ENCODE peak calls at places on chromosome 5, in four cellular contexts. One of them, this sample, is unnamed. For H3K4me1, the result is how much of the 10 kb centered on the place peaks cover.

GRCh38 chr5:107304671-107305070 is 366.1 kb downstream of the EFNA5 start:
- DNase-seq in HepG2: no peak
- DNase-seq in K562: no peak
- DNase-seq in HCT116: no peak
- DNase-seq in this sample: no peak

GRCh38 chr5:98940586-98940985 is 11.8 kb upstream of the CHD1 start:
- DNase-seq in HepG2: no peak
- DNase-seq in K562: no peak
- DNase-seq in HCT116: no peak
- DNase-seq in this sample: no peak

GRCh38 chr5:76256116-76256889 is 146.8 kb upstream of the IQGAP2 start:
- DNase-seq in HepG2: peak
- DNase-seq in HCT116: peak
- DNase-seq in K562: peak
- DNase-seq in this sample: peak

GRCh38 chr5:28957450-28957849 is 1919.1 kb upstream of the CDH9 start:
- DNase-seq in HepG2: no peak
- DNase-seq in K562: no peak
- DNase-seq in HCT116: no peak
- DNase-seq in this sample: no peak

GRCh38 chr5:152332696-152333095 is 72.4 kb downstream of the NMUR2 start:
- DNase-seq in HepG2: no peak
- DNase-seq in HCT116: no peak
- DNase-seq in K562: no peak
- DNase-seq in this sample: no peak

GRCh38 chr5:33937700-33938506 is 1.7 kb downstream of the RXFP3 start:
- DNase-seq in HCT116: no peak
- DNase-seq in K562: no peak
- DNase-seq in HepG2: no peak
- DNase-seq in this sample: no peak

GRCh38 chr5:144309265-144309664 is 138.6 kb downstream of the KCTD16 start:
- DNase-seq in HepG2: peak
- DNase-seq in HCT116: no peak
- DNase-seq in K562: no peak
- DNase-seq in this sample: no peak

GRCh38 chr5:172816887-172817418 is 17.1 kb upstream of the ERGIC1 start:
- DNase-seq in HepG2: no peak
- DNase-seq in HCT116: no peak
- DNase-seq in K562: peak
- DNase-seq in this sample: no peak

GRCh38 chr5:912356-913091 is 19.8 kb downstream of the TRIP13 start:
- DNase-seq in K562: no peak
- DNase-seq in HCT116: peak
- DNase-seq in HepG2: no peak
- DNase-seq in this sample: peak

GRCh38 chr5:172491481-172491880 is 37.2 kb upstream of the SH3PXD2B start:
- DNase-seq in HepG2: no peak
- DNase-seq in HCT116: no peak
- DNase-seq in K562: no peak
- DNase-seq in this sample: no peak

GRCh38 chr5:101084353-101084752 is 181.3 kb upstream of the ST8SIA4 start:
- DNase-seq in HCT116: no peak
- DNase-seq in HepG2: no peak
- DNase-seq in K562: peak
- DNase-seq in this sample: no peak

GRCh38 chr5:12093586-12093985 is 189.3 kb upstream of the CTNND2 start:
- DNase-seq in HepG2: no peak
- DNase-seq in HCT116: no peak
- DNase-seq in K562: no peak
- DNase-seq in this sample: no peak

GRCh38 chr5:154276932-154277331 is 86.4 kb downstream of the GALNT10 start:
- DNase-seq in HepG2: no peak
- DNase-seq in K562: peak
- DNase-seq in HCT116: no peak
- DNase-seq in this sample: no peak

GRCh38 chr5:1874348-1874747 is 8.4 kb downstream of the IRX4 start:
- DNase-seq in K562: no peak
- DNase-seq in HepG2: no peak
- DNase-seq in HCT116: no peak
- DNase-seq in this sample: no peak

GRCh38 chr5:32523625-32524024 is 61.7 kb upstream of the SUB1 start:
- DNase-seq in HCT116: no peak
- DNase-seq in HepG2: peak
- DNase-seq in K562: no peak
- DNase-seq in this sample: no peak

GRCh38 chr5:133952729-133953567 is 15.5 kb downstream of the C5orf15 start:
- DNase-seq in HepG2: no peak
- DNase-seq in K562: no peak
- DNase-seq in HCT116: no peak
- DNase-seq in this sample: no peak

GRCh38 chr5:141543053-141543452 is 54.2 kb downstream of the PCDHGC5 start:
- DNase-seq in HCT116: no peak
- DNase-seq in HepG2: no peak
- DNase-seq in K562: no peak
- DNase-seq in this sample: no peak

GRCh38 chr5:71904852-71905251 is 185.8 kb downstream of the CARTPT start:
- DNase-seq in HCT116: no peak
- DNase-seq in K562: no peak
- DNase-seq in HepG2: no peak
- DNase-seq in this sample: no peak

GRCh38 chr5:87127426-87127825 is 140.3 kb upstream of the RASA1 start:
- DNase-seq in HepG2: no peak
- DNase-seq in K562: no peak
- DNase-seq in HCT116: no peak
- DNase-seq in this sample: no peak

GRCh38 chr5:145341842-145342241 is 493.3 kb downstream of the PRELID2 start:
- DNase-seq in K562: no peak
- DNase-seq in HepG2: no peak
- DNase-seq in HCT116: no peak
- DNase-seq in this sample: no peak

GRCh38 chr5:84436866-84437265 is 52.2 kb upstream of the EDIL3 start:
- DNase-seq in HCT116: no peak
- DNase-seq in HepG2: no peak
- DNase-seq in K562: no peak
- DNase-seq in this sample: no peak

GRCh38 chr5:72611111-72611724 is 104.0 kb upstream of the ZNF366 start:
- DNase-seq in K562: peak
- DNase-seq in HepG2: peak
- DNase-seq in HCT116: peak
- DNase-seq in this sample: peak

GRCh38 chr5:100614308-100614707 is 79.1 kb downstream of the FAM174A start:
- DNase-seq in HepG2: no peak
- DNase-seq in HCT116: no peak
- DNase-seq in K562: no peak
- DNase-seq in this sample: no peak

GRCh38 chr5:127290019-127290945 is at the start of gene MEGF10:
- DNase-seq in HepG2: peak
- DNase-seq in K562: peak
- DNase-seq in HCT116: no peak
- DNase-seq in this sample: no peak

GRCh38 chr5:143652104-143652700 is 159.8 kb upstream of the HMHB1 start:
- DNase-seq in HepG2: no peak
- DNase-seq in HCT116: no peak
- DNase-seq in K562: no peak
- DNase-seq in this sample: no peak

GRCh38 chr5:18048449-18048848 is 414.2 kb downstream of the TAF11L14 start:
- DNase-seq in HepG2: no peak
- DNase-seq in K562: no peak
- DNase-seq in HCT116: no peak
- DNase-seq in this sample: no peak

GRCh38 chr5:1057485-1057825 is 48.9 kb downstream of the NKD2 start:
- DNase-seq in HepG2: no peak
- DNase-seq in K562: no peak
- DNase-seq in HCT116: no peak
- DNase-seq in this sample: no peak

GRCh38 chr5:468401-468800 is 25.4 kb downstream of the EXOC3 start:
- DNase-seq in HCT116: no peak
- DNase-seq in K562: no peak
- DNase-seq in HepG2: no peak
- DNase-seq in this sample: no peak

GRCh38 chr5:88298425-88298824 is 29.8 kb upstream of the TMEM161B start:
- DNase-seq in HCT116: no peak
- DNase-seq in K562: no peak
- DNase-seq in HepG2: no peak
- DNase-seq in this sample: no peak

GRCh38 chr5:59565551-59565950 is 328.0 kb downstream of the PDE4D start:
- DNase-seq in HepG2: no peak
- DNase-seq in HCT116: no peak
- DNase-seq in K562: no peak
- DNase-seq in this sample: no peak

DNA sequence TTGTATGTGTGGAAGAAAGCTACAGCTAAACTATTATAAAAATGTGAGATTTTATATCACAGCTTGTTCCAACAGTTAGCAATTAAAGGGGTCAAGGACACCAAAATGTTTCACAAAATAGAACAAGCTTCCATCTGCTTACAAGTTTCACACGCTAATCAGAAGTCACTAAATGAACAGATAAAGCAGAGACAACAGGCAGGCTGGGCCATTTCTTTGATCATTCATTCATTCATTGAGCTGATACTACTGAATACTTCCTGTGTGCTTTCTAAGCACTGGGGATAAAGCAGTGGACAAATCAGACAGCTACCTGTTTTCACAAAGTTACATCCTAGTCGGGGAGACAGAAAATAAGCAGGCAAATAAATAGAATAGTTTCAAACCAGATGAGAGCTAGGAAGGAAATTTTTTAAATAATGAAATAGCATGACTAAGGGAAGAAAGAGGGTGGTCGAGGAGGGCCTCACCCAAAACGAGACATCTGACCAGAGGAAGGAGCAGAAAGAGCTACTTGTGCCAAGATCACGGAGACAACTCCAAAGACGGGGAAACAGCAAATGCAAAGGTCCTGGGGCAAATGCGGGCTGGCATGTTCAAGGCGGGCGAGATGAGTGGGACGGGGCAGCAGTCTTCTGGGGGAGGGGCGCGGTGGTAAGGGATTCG is 1.2 kb downstream of the MAPK9 start:
- DNase-seq in HepG2: no peak
- DNase-seq in K562: no peak
- DNase-seq in HCT116: no peak
- DNase-seq in this sample: no peak
- TF ChIP-seq TCF7L2 in HepG2: no peak
- TF ChIP-seq TCF7L2 in K562: no peak
- TF ChIP-seq TCF7L2 in HCT116: no peak
- TF ChIP-seq TCF7L2 in this sample: no peak

GRCh38 chr5:176545737-176546509 is 3.2 kb upstream of the CDHR2 start:
- DNase-seq in K562: no peak
- DNase-seq in HCT116: no peak
- DNase-seq in HepG2: peak
- DNase-seq in this sample: no peak
- H3K4me1 ChIP-seq in K562: under half
- H3K4me1 ChIP-seq in HCT116: half or more
- H3K4me1 ChIP-seq in HepG2: half or more
- H3K4me1 ChIP-seq in this sample: under half

GRCh38 chr5:67299317-67299716 is 102.7 kb upstream of the CD180 start:
- DNase-seq in HepG2: no peak
- DNase-seq in K562: no peak
- DNase-seq in HCT116: no peak
- DNase-seq in this sample: no peak

GRCh38 chr5:67303356-67303755 is 106.8 kb upstream of the CD180 start:
- DNase-seq in K562: no peak
- DNase-seq in HepG2: no peak
- DNase-seq in HCT116: no peak
- DNase-seq in this sample: no peak

GRCh38 chr5:67297802-67298532 is 101.4 kb upstream of the CD180 start:
- DNase-seq in HCT116: no peak
- DNase-seq in HepG2: no peak
- DNase-seq in K562: no peak
- DNase-seq in this sample: no peak

GRCh38 chr5:67300321-67300720 is 103.7 kb upstream of the CD180 start:
- DNase-seq in K562: no peak
- DNase-seq in HCT116: no peak
- DNase-seq in HepG2: no peak
- DNase-seq in this sample: no peak

GRCh38 chr5:67301285-67301904 is 104.8 kb upstream of the CD180 start:
- DNase-seq in HCT116: no peak
- DNase-seq in K562: no peak
- DNase-seq in HepG2: no peak
- DNase-seq in this sample: peak
- TF ChIP-seq TCF7L2 in HCT116: no peak
- TF ChIP-seq TCF7L2 in K562: no peak
- TF ChIP-seq TCF7L2 in HepG2: no peak
- TF ChIP-seq TCF7L2 in this sample: no peak

GRCh38 chr5:56680731-56681130 is 134.6 kb upstream of the MAP3K1 start:
- DNase-seq in K562: no peak
- DNase-seq in HCT116: no peak
- DNase-seq in HepG2: no peak
- DNase-seq in this sample: no peak
- H3K4me1 ChIP-seq in K562: under half
- H3K4me1 ChIP-seq in HCT116: under half
- H3K4me1 ChIP-seq in HepG2: half or more
- H3K4me1 ChIP-seq in this sample: under half